ENCODE peak calls at places on chromosomes 7 and 10, in four cellular contexts. One of them, this sample, is unnamed.

GRCh38 chr7:23383225-23383624 is 84.1 kb downstream of the MALSU1 start:
- DNase-seq in HL-60: no peak
- DNase-seq in EL: peak
- DNase-seq in activated naive CD4-positive, alpha-beta T cell treated with anti-CD3 and anti-CD28 coated beads, Interleukin-2, amount 10 ng/mL, durations not matched to agents 7 days and 5 days: no peak
- DNase-seq in this sample: no peak

GRCh38 chr10:71696635-71697326 is 22.8 kb downstream of the C10orf105 start:
- DNase-seq in activated naive CD4-positive, alpha-beta T cell treated with anti-CD3 and anti-CD28 coated beads, Interleukin-2, amount 10 ng/mL, durations not matched to agents 7 days and 5 days: peak
- DNase-seq in EL: peak
- DNase-seq in HL-60: peak
- DNase-seq in this sample: no peak

GRCh38 chr10:13949844-13950542 is 363.2 kb downstream of the PRPF18 start:
- DNase-seq in HL-60: no peak
- DNase-seq in activated naive CD4-positive, alpha-beta T cell treated with anti-CD3 and anti-CD28 coated beads, Interleukin-2, amount 10 ng/mL, durations not matched to agents 7 days and 5 days: no peak
- DNase-seq in EL: peak
- DNase-seq in this sample: no peak

GRCh38 chr10:103333934-103334520 is 16.9 kb downstream of the PCGF6 start:
- DNase-seq in HL-60: no peak
- DNase-seq in activated naive CD4-positive, alpha-beta T cell treated with anti-CD3 and anti-CD28 coated beads, Interleukin-2, amount 10 ng/mL, durations not matched to agents 7 days and 5 days: no peak
- DNase-seq in EL: peak
- DNase-seq in this sample: no peak

GRCh38 chr7:101200862-101201599 is at the start of gene MOGAT3:
- DNase-seq in HL-60: no peak
- DNase-seq in EL: no peak
- DNase-seq in activated naive CD4-positive, alpha-beta T cell treated with anti-CD3 and anti-CD28 coated beads, Interleukin-2, amount 10 ng/mL, durations not matched to agents 7 days and 5 days: peak
- DNase-seq in this sample: no peak

GRCh38 chr7:144011458-144012230 is 11.5 kb downstream of the OR6B1 start:
- DNase-seq in EL: peak
- DNase-seq in activated naive CD4-positive, alpha-beta T cell treated with anti-CD3 and anti-CD28 coated beads, Interleukin-2, amount 10 ng/mL, durations not matched to agents 7 days and 5 days: no peak
- DNase-seq in HL-60: no peak
- DNase-seq in this sample: no peak

GRCh38 chr7:80088705-80089104 is 45.9 kb upstream of the GNAI1 start:
- DNase-seq in EL: no peak
- DNase-seq in HL-60: no peak
- DNase-seq in activated naive CD4-positive, alpha-beta T cell treated with anti-CD3 and anti-CD28 coated beads, Interleukin-2, amount 10 ng/mL, durations not matched to agents 7 days and 5 days: no peak
- DNase-seq in this sample: no peak

GRCh38 chr7:8126768-8127167 is 135.2 kb downstream of the ICA1 start:
- DNase-seq in EL: no peak
- DNase-seq in activated naive CD4-positive, alpha-beta T cell treated with anti-CD3 and anti-CD28 coated beads, Interleukin-2, amount 10 ng/mL, durations not matched to agents 7 days and 5 days: no peak
- DNase-seq in HL-60: peak
- DNase-seq in this sample: no peak

GRCh38 chr10:86535057-86535882 is 13.7 kb upstream of the WAPL start:
- DNase-seq in EL: peak
- DNase-seq in HL-60: no peak
- DNase-seq in activated naive CD4-positive, alpha-beta T cell treated with anti-CD3 and anti-CD28 coated beads, Interleukin-2, amount 10 ng/mL, durations not matched to agents 7 days and 5 days: peak
- DNase-seq in this sample: no peak

This sample was measured in CD14-positive monocyte.